ENCODE peak calls at places on chromosomes 4 and X, in eight cellular contexts. K is mammary epithelial cell, X is tibial nerve, M is activated B cell treated with CpG ODN at 0.5 μM for 24 hours, S is endothelial cell of umbilical vein, E is uterus, N is Peyer's patch, G is GM06990. D is an unnamed sample.

GRCh38 chrX:71671043-71671829 is 3.9 kb downstream of the LOC101059915 start:
- DNase-seq in K (peak; percentile 70), X (no peak), M (no peak), S (no peak), E (no peak), N (no peak), G (no peak), D (no peak)

GRCh38 chr4:929096-929765 is 2.9 kb downstream of the GAK start:
- DNase-seq in K (no peak), X (no peak), M (no peak), S (no peak), E (no peak), N (no peak), G (no peak), D (no peak)

GRCh38 chr4:101950258-101950979 is 159.9 kb downstream of the BANK1 start:
- DNase-seq in K (no peak), X (no peak), M (no peak), S (no peak), E (no peak), N (no peak), G (no peak), D (no peak)

GRCh38 chr4:145861331-145862318 is 77.0 kb downstream of the ZNF827 start:
- DNase-seq in K (no peak), X (no peak), M (no peak), S (no peak), E (no peak), N (no peak), G (no peak), D (no peak)

GRCh38 chr4:111639876-111640275 is 505.4 kb upstream of the FAM241A start:
- DNase-seq in K (peak; percentile 4), X (no peak), M (no peak), S (peak; percentile 10), E (no peak), N (no peak), G (no peak), D (no peak)

GRCh38 chr4:88802138-88802537 is 104.5 kb upstream of the NAP1L5 start:
- DNase-seq in K (no peak), X (no peak), M (no peak), S (no peak), E (no peak), N (no peak), G (no peak), D (no peak)

GRCh38 chr4:40334591-40335507 is at the start of gene CHRNA9:
- DNase-seq in K (no peak), X (no peak), M (no peak), S (no peak), E (no peak), N (no peak), G (no peak), D (no peak)

GRCh38 chr4:123661080-123661737 is 264.6 kb downstream of the SPRY1 start:
- DNase-seq in K (no peak), X (no peak), M (no peak), S (peak; percentile 49), E (no peak), N (no peak), G (no peak), D (no peak)

GRCh38 chrX:103818844-103819243 is 13.2 kb downstream of the RAB9B start:
- DNase-seq in K (no peak), X (no peak), M (no peak), S (no peak), E (no peak), N (no peak), G (no peak), D (no peak)

GRCh38 chrX:35670894-35671293 is 127.2 kb upstream of the MAGEB16 start:
- DNase-seq in K (no peak), X (no peak), M (no peak), S (no peak), E (no peak), N (no peak), G (no peak), D (no peak)

GRCh38 chr4:27217261-27217769 is 356.7 kb downstream of the STIM2 start:
- DNase-seq in K (peak; percentile 64), X (no peak), M (no peak), S (no peak), E (no peak), N (no peak), G (no peak), D (peak; percentile 57)

GRCh38 chr4:74654230-74654681 is 140.1 kb downstream of the BTC start:
- DNase-seq in K (peak; percentile 90), X (no peak), M (no peak), S (no peak), E (no peak), N (no peak), G (no peak), D (no peak)

GRCh38 chr4:34733185-34733916 is 1511.0 kb downstream of the ARAP2 start:
- DNase-seq in K (no peak), X (no peak), M (no peak), S (no peak), E (no peak), N (no peak), G (no peak), D (no peak)

GRCh38 chr4:183364025-183364424 is 41.8 kb upstream of the CLDN24 start:
- DNase-seq in K (no peak), X (no peak), M (no peak), S (no peak), E (no peak), N (no peak), G (no peak), D (no peak)

GRCh38 chr4:40194602-40195161 is 2.1 kb upstream of the RHOH start:
- DNase-seq in K (no peak), X (no peak), M (no peak), S (peak; percentile 17), E (no peak), N (no peak), G (no peak), D (no peak)

GRCh38 chrX:84909151-84909550 is 94.5 kb upstream of the APOOL start:
- DNase-seq in K (no peak), X (no peak), M (no peak), S (no peak), E (no peak), N (no peak), G (no peak), D (no peak)

GRCh38 chrX:134671207-134671750 is 13.0 kb upstream of the PLAC1 start:
- DNase-seq in K (no peak), X (no peak), M (no peak), S (peak; percentile 83), E (no peak), N (no peak), G (no peak), D (no peak)

GRCh38 chrX:257681-258289 is 23.4 kb upstream of the PLCXD1 start:
- DNase-seq in K (no peak), X (no peak), M (no peak), S (no peak), E (no peak), N (no peak), G (no peak), D (no peak)

GRCh38 chrX:15619053-15619772 is 18.5 kb upstream of the ACE2 start:
- DNase-seq in K (peak; percentile 93), X (no peak), M (no peak), S (no peak), E (no peak), N (no peak), G (no peak), D (no peak)

GRCh38 chrX:44770111-44770510 is 73.7 kb upstream of the DUSP21 start:
- DNase-seq in K (peak; percentile 4), X (no peak), M (no peak), S (peak; percentile 71), E (no peak), N (no peak), G (no peak), D (no peak)

GRCh38 chr4:8916251-8916913 is 44.7 kb upstream of the HMX1 start:
- DNase-seq in K (no peak), X (no peak), M (no peak), S (no peak), E (no peak), N (no peak), G (no peak), D (no peak)

GRCh38 chr4:47519239-47519883 is 34.3 kb downstream of the ATP10D start:
- DNase-seq in K (peak; percentile 73), X (no peak), M (no peak), S (no peak), E (no peak), N (no peak), G (peak; percentile 47), D (no peak)

GRCh38 chr4:104015680-104016079 is 295.9 kb upstream of the TACR3 start:
- DNase-seq in K (no peak), X (no peak), M (no peak), S (no peak), E (no peak), N (no peak), G (no peak), D (no peak)
- TF ChIP-seq CTCF in K (peak; percentile 51), X (no peak), M (no peak), S (no peak), E (no peak), N (peak; percentile 36), G (peak; percentile 47), D (no peak)

GRCh38 chr4:32261196-32261595 is 1541.0 kb downstream of the PCDH7 start:
- DNase-seq in K (no peak), X (no peak), M (no peak), S (no peak), E (no peak), N (no peak), G (no peak), D (no peak)

GRCh38 chr4:32258986-32259385 is 1538.8 kb downstream of the PCDH7 start:
- DNase-seq in K (no peak), X (no peak), M (no peak), S (no peak), E (no peak), N (no peak), G (no peak), D (no peak)
- TF ChIP-seq CTCF in K (no peak), X (no peak), M (no peak), S (no peak), E (no peak), N (no peak), G (no peak), D (no peak)

DNA sequence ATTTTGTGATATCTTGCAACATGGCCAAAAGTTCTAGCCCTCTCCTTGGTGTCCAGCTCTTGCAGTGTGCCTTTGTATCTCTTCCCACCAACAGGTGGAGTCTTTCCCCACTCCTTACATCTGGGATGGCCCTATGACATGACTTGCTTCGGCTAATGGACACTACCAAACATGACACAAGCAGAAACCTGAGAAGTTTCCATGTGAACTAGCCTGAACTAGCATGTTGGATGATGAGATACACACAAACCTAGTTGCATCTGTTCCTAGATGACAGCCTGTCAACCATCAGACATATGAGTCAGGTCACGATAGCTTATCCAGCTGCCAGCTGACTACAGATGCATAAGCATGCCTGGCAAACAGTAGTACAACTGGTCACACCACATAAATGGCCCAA is 207.5 kb upstream of the FTHL17 start:
- DNase-seq in K (peak; percentile 42), X (no peak), M (no peak), S (peak; percentile 6), E (no peak), N (no peak), G (no peak), D (no peak)
- TF ChIP-seq CTCF in K (peak; percentile 71), X (no peak), M (no peak), S (no peak), E (no peak), N (no peak), G (peak; percentile 28), D (peak; percentile 45)

DNA sequence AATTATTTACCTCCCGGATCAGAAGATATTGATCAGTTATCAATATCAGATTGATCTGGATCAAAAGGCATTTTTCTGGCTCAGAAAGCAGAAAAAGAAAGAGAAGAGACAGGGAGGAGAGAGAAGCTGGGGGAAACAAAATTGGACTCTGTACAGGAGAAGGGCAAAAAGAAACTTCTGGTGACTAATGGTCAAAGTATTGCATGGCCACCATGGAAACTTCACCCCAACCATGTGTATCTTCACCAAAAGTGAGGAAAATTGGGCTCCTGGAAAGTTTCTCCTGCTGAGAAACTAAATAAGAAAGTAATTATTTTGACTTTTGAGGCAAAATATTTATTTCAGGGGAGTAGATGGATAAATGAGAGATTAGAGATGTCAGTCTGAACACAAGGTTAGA is 33.9 kb downstream of the RNF150 start:
- DNase-seq in K (no peak), X (no peak), M (no peak), S (no peak), E (no peak), N (no peak), G (no peak), D (no peak)
- TF ChIP-seq CTCF in K (no peak), X (no peak), M (no peak), S (no peak), E (no peak), N (no peak), G (no peak), D (no peak)

D was measured in BJ.